ENCODE peak calls at places on chromosomes 7 and 10, in four cellular contexts. A, U, Y and K are unnamed samples.

GRCh38 chr7:90955641-90956207 is 308.5 kb upstream of the FZD1 start:
- DNase-seq in Y (peak; percentile 17), U (no peak), A (no peak), K (no peak)

GRCh38 chr7:31603076-31603475 is 83.9 kb upstream of the PPP1R17 start:
- DNase-seq in A (no peak), U (no peak), Y (no peak), K (no peak)

GRCh38 chr7:116741625-116742316 is 69.8 kb downstream of the MET start:
- DNase-seq in A (no peak), Y (no peak), U (no peak), K (no peak)

GRCh38 chr10:963613-964012 is 24.6 kb upstream of the GTPBP4 start:
- DNase-seq in U (peak; percentile 2), Y (no peak), A (no peak), K (no peak)

GRCh38 chr7:17532861-17533404 is 234.5 kb downstream of the AHR start:
- DNase-seq in U (no peak), A (no peak), Y (no peak), K (no peak)

GRCh38 chr10:93336110-93336509 is 146.0 kb downstream of the MYOF start:
- DNase-seq in Y (no peak), U (no peak), A (no peak), K (no peak)

GRCh38 chr7:7251742-7252141 is 69.4 kb downstream of the C1GALT1 start:
- DNase-seq in U (no peak), Y (no peak), A (no peak), K (no peak)

GRCh38 chr7:117220836-117221235 is 102.0 kb downstream of the WNT2 start:
- DNase-seq in Y (no peak), U (no peak), A (no peak), K (no peak)

GRCh38 chr10:114322344-114322743 is 82.0 kb downstream of the AFAP1L2 start:
- DNase-seq in A (no peak), Y (no peak), U (no peak), K (no peak)

GRCh38 chr10:49645417-49646255 is 31.8 kb downstream of the CHAT start:
- DNase-seq in A (no peak), U (peak; percentile 29), Y (no peak), K (no peak)

DNA sequence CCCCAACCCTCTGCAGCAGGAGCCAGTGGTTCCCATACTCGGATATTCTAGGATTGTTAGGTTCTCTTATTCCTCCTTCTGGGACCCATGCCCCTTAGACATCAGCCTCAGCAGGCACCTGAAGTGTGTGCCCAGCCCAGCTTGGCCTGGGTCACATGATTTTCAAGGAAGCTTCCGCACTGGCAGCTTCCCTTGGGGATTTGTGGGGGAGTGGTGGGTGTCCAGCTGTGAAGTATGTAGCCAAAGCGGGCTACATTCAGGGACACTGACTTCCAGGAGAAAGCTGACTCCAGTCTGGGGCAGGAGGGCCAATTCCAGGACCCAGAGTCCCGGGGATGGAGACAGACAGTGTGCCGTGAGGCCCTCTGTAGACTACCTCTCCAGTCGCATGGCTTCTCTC is 1.3 kb downstream of the LDB1 start:
- DNase-seq in Y (no peak), U (peak; percentile 80), A (no peak), K (no peak)
- H3K4me1 ChIP-seq in Y (peaks cover 49% of the 10 kb centered on the region), U (peaks cover 46% of the 10 kb centered on the region), A (peaks cover 45% of the 10 kb centered on the region), K (peaks cover 49% of the 10 kb centered on the region)

GRCh38 chr10:8052344-8052969 is 2.0 kb upstream of the GATA3 start:
- DNase-seq in A (no peak), U (no peak), Y (no peak), K (peak; percentile 69)
- H3K4me1 ChIP-seq in A (peaks cover 37% of the 10 kb centered on the region), U (peaks cover 64% of the 10 kb centered on the region), Y (peaks cover 9% of the 10 kb centered on the region), K (peaks cover 48% of the 10 kb centered on the region)

DNA sequence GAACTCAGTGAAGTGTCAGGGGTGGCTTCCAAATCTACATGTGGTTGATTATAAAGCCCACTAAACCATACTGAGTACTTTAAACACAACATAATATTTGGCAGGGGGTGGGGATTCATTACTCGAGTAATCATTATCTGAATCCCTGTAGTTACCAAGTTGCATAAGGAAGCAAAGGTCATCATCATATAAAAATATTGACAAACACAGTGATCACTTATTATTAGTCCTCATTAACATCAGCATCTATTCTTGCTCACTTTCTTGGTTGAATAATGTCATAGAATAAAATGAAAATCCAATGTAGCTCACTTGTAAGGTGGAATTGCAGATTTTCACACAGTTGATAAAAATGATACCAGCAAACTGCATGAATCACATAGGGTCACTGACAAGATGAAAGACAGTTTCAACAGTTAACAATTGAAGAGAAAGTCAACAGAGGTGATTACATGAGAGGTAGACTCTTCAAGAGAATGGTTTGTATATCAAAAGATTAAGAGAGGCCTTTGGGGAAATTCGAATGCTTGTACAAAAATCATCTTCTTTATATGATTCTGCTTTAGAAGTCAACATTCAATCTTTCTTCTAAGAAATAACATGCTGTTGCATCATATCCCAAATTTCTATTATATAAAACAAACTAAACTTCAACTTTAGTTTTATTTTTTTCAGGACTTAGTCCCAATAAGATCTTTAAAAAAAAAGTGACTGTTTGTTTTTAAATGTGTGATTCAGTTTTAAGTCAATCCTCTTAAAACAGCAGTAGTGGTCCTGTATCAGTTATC is 185.5 kb upstream of the KLF14 start:
- DNase-seq in U (no peak), A (no peak), Y (no peak), K (no peak)
- H3K4me1 ChIP-seq in U (peaks cover 42% of the 10 kb centered on the region), A (peaks cover 98% of the 10 kb centered on the region), Y (no peaks in the 10 kb centered on the region), K (peaks cover 51% of the 10 kb centered on the region)

GRCh38 chr10:132395704-132396494 is 1.1 kb upstream of the PWWP2B start:
- DNase-seq in A (peak; percentile 89), Y (peak; percentile 84), U (peak; percentile 89), K (no peak)
- H3K4me1 ChIP-seq in A (peaks cover 40% of the 10 kb centered on the region), Y (peaks cover 20% of the 10 kb centered on the region), U (peaks cover 23% of the 10 kb centered on the region), K (peaks cover 10% of the 10 kb centered on the region)

GRCh38 chr7:140273417-140273816 is 96.6 kb upstream of the KDM7A start:
- DNase-seq in Y (no peak), A (no peak), U (no peak), K (no peak)
- H3K4me1 ChIP-seq in Y (peaks cover 13% of the 10 kb centered on the region), A (no peaks in the 10 kb centered on the region), U (peaks cover 7% of the 10 kb centered on the region), K (peaks cover 4% of the 10 kb centered on the region)

GRCh38 chr10:22593644-22594043 is 120.7 kb downstream of the PIP4K2A start:
- DNase-seq in Y (no peak), A (no peak), U (no peak), K (no peak)
- H3K4me1 ChIP-seq in Y (peaks cover 14% of the 10 kb centered on the region), A (peaks cover 8% of the 10 kb centered on the region), U (no peaks in the 10 kb centered on the region), K (peaks cover 37% of the 10 kb centered on the region)

DNA sequence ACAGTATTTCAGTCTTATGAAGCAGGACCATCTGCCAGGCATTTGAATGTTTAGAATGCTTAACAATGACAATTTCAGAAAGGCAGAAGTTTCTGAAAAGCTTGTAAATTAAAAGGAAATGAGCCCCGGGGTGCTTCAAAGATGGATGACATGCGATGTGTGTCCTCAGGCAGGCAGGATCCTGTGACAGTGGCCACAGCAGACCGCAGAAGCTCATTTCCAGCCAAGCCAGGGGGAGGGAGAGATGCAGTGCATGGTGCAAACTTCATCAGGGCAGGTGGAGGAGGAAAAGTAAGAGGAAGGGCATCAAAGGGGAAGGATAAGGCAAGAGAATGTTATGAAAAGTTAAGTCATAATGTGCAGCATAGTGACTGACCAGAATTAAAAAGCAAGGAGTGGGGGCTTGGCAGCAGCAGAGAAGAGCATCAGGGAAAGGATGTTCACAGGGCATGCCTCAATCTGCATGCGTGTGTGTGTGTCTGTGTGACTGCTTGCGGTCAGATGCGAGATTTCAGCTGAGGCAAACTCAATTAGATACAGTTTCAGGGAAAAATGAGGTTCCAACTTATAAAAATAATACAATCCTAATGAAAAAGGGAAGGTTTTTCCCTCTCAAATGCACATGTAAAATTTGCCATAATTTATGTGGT is 173.7 kb downstream of the COBL start:
- DNase-seq in U (no peak), A (no peak), Y (no peak), K (no peak)
- H3K4me1 ChIP-seq in U (no peaks in the 10 kb centered on the region), A (peaks cover 6% of the 10 kb centered on the region), Y (peaks cover 19% of the 10 kb centered on the region), K (no peaks in the 10 kb centered on the region)

DNA sequence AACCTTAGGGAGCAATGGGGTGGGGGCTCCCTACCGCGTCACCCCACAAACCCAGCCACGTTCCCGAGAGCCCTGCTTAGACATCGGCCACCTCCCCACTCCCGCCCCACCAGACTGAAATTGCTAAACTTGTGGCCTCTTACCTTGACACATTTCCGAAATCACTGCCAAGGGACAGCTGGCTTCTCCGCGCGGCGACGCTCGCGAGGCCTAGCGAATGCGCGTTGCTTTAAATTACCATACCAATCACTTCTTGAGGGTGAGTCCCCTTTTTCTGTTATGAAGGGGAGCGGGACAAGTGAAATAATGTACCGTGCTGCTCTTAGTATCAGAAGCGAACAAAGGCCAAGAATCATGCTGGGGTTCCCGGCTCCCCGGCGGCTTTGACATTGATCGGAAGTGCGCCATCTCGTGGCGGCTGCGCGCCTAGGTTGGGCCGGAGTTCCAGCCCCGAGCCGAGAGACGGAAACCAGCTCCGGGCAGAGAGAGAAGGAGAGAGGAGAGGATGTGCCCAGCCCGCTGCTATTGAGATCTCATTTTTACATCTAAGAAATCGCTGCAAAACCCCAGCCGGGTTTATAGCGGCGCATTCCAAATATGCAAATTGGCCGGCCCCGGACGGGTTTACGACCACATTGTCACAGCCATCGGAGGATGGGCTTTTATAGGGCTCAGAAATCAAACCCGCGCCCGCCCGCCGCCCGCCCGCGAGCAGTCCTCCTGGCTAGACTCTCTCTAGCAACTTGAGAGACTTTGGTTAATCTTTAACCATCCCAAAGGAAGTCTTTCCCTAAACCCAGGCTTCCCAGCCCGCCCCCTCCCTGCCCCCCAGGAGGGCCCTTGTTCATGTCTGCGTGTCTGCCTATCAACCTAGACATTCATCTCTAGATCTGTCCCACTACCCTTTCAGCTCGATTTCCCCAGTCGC is 5.3 kb downstream of the HOXA11 start:
- DNase-seq in A (peak; percentile 90), Y (peak; percentile 63), U (peak; percentile 89), K (no peak)
- H3K4me1 ChIP-seq in A (peaks cover 33% of the 10 kb centered on the region), Y (peaks cover 3% of the 10 kb centered on the region), U (peaks cover 24% of the 10 kb centered on the region), K (peaks cover 18% of the 10 kb centered on the region)